ENCODE peak calls at places on chromosome 13, in eight cellular contexts. X is fibroblast of lung, K is kidney, S is tibial nerve, B is body of pancreas, H is SK-N-SH, I is breast epithelium, Z is Peyer's patch. D is an unnamed sample.

GRCh38 chr13:50449465-50449864 is 394.0 kb downstream of the DLEU7 start:
- DNase-seq in X (no peak), K (no peak), S (no peak), B (no peak), H (no peak), I (no peak), Z (no peak), D (no peak)

GRCh38 chr13:65638572-65639168 is 1591.5 kb downstream of the PCDH9 start:
- DNase-seq in X (peak; percentile 78), K (no peak), S (peak; percentile 15), B (no peak), H (peak; percentile 0), I (no peak), Z (no peak), D (no peak)

GRCh38 chr13:21328201-21328600 is 130.9 kb downstream of the ZDHHC20 start:
- DNase-seq in X (no peak), K (no peak), S (no peak), B (no peak), H (no peak), I (no peak), Z (no peak), D (no peak)

GRCh38 chr13:50512602-50513527 is 330.6 kb downstream of the DLEU7 start:
- DNase-seq in X (peak; percentile 70), K (peak; percentile 79), S (peak; percentile 44), B (peak; percentile 67), H (no peak), I (peak; percentile 31), Z (peak; percentile 87), D (peak; percentile 75)

GRCh38 chr13:110555601-110556223 is 5.8 kb downstream of the RAB20 start:
- DNase-seq in X (no peak), K (no peak), S (no peak), B (peak; percentile 82), H (no peak), I (peak; percentile 54), Z (no peak), D (no peak)

GRCh38 chr13:113291997-113292862 is 4.8 kb upstream of the LAMP1 start:
- DNase-seq in X (peak; percentile 43), K (no peak), S (no peak), B (no peak), H (peak; percentile 42), I (no peak), Z (no peak), D (no peak)

GRCh38 chr13:51839711-51840110 is 5.3 kb downstream of the TMEM272 start:
- DNase-seq in X (no peak), K (no peak), S (no peak), B (no peak), H (no peak), I (no peak), Z (no peak), D (no peak)

GRCh38 chr13:41411536-41411935 is 45.8 kb upstream of the RGCC start:
- DNase-seq in X (peak; percentile 77), K (no peak), S (peak; percentile 17), B (no peak), H (no peak), I (no peak), Z (no peak), D (no peak)

GRCh38 chr13:110702089-110702488 is 3.8 kb downstream of the CARS2 start:
- DNase-seq in X (no peak), K (no peak), S (no peak), B (no peak), H (no peak), I (no peak), Z (no peak), D (no peak)

GRCh38 chr13:74168263-74168675 is 34.1 kb upstream of the KLF12 start:
- DNase-seq in X (no peak), K (no peak), S (no peak), B (peak; percentile 15), H (no peak), I (no peak), Z (peak; percentile 58), D (no peak)

GRCh38 chr13:46844431-46844830 is 47.5 kb upstream of the ESD start:
- DNase-seq in X (no peak), K (no peak), S (no peak), B (no peak), H (no peak), I (no peak), Z (no peak), D (no peak)

GRCh38 chr13:112255550-112256120 is 120.5 kb upstream of the SPACA7 start:
- DNase-seq in X (no peak), K (no peak), S (no peak), B (no peak), H (no peak), I (no peak), Z (no peak), D (no peak)

GRCh38 chr13:97235549-97236206 is 13.5 kb downstream of the MBNL2 start:
- DNase-seq in X (no peak), K (no peak), S (no peak), B (peak; percentile 65), H (peak; percentile 47), I (no peak), Z (no peak), D (peak; percentile 70)

GRCh38 chr13:75347925-75348324 is 134.0 kb downstream of the TBC1D4 start:
- DNase-seq in X (no peak), K (no peak), S (no peak), B (no peak), H (no peak), I (no peak), Z (no peak), D (no peak)

GRCh38 chr13:46059405-46059804 is 6.9 kb upstream of the ZC3H13 start:
- DNase-seq in X (no peak), K (no peak), S (no peak), B (no peak), H (no peak), I (no peak), Z (no peak), D (no peak)

GRCh38 chr13:20974981-20975585 is 72.5 kb upstream of the XPO4 start:
- DNase-seq in X (no peak), K (no peak), S (no peak), B (no peak), H (no peak), I (no peak), Z (peak; percentile 40), D (no peak)

DNA sequence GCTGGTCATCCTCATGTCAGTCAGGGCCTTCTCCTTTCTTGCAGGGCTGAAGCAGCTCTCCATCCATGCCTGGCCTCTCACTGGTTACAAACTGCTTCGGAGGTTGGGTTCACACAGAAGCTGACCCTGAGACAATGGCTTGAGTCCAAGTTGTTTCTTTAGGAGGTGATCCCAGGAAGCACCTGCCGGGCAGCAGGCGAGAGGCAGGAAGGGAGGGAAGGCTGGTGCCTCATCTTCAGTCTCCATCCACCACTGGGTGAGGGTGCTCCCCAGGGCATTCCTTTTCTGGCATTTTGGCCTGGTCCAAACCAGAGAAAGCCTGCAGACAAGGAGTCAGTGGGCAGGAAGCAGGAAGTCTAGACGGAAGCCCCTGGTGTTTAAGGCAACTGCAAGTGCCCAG is 17.6 kb upstream of the SPATA13 start:
- DNase-seq in X (no peak), K (no peak), S (no peak), B (peak; percentile 35), H (no peak), I (no peak), Z (no peak), D (no peak)
- H3K4me1 ChIP-seq in X (peaks cover 1% of the 10 kb centered on the region), K (peaks cover 11% of the 10 kb centered on the region), S (peaks cover 2% of the 10 kb centered on the region), B (peaks cover 17% of the 10 kb centered on the region), H (peaks cover 4% of the 10 kb centered on the region), I (no peaks in the 10 kb centered on the region), Z (no peaks in the 10 kb centered on the region), D (peaks cover 9% of the 10 kb centered on the region)

DNA sequence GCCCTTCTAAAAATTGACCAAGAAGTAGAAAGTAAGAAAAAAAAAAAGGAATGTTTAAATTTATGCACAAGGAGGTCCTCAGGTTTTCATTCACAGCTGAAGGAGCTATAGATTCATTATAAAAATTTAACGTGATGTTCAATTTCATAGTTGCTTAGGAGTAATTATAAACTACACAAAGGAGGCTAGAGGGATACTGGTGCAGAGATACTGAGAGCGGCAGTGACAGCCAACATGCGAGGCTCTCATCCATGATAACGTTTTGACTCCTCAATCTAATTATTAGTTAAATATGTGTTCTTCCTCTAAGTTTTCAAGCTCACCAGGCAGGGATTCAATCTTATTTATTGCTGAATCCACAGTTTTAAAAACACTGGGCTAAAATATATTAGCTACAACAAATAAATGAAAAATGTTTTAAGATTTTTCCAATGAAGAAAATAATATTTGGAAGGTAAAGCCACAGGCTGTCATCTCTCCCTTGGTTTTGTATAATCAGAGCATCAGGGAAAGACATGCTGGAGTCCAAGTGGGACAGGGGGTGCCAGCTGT is 49.8 kb upstream of the TRPC4 start:
- DNase-seq in X (no peak), K (no peak), S (no peak), B (no peak), H (no peak), I (no peak), Z (no peak), D (no peak)
- H3K4me3 ChIP-seq in X (no peak overlapping the region), K (no peak overlapping the region), S (no peak overlapping the region), B (no peak overlapping the region), H (peak overlapping the region; percentile 14), I (peak overlapping the region; percentile 20), Z (no peak overlapping the region), D (no peak overlapping the region)

GRCh38 chr13:72805663-72806341 is 23.9 kb downstream of the PIBF1 start:
- DNase-seq in X (peak; percentile 3), K (no peak), S (no peak), B (no peak), H (no peak), I (no peak), Z (no peak), D (no peak)

GRCh38 chr13:72804301-72804700 is 22.4 kb downstream of the PIBF1 start:
- DNase-seq in X (no peak), K (no peak), S (no peak), B (no peak), H (no peak), I (no peak), Z (no peak), D (no peak)

DNA sequence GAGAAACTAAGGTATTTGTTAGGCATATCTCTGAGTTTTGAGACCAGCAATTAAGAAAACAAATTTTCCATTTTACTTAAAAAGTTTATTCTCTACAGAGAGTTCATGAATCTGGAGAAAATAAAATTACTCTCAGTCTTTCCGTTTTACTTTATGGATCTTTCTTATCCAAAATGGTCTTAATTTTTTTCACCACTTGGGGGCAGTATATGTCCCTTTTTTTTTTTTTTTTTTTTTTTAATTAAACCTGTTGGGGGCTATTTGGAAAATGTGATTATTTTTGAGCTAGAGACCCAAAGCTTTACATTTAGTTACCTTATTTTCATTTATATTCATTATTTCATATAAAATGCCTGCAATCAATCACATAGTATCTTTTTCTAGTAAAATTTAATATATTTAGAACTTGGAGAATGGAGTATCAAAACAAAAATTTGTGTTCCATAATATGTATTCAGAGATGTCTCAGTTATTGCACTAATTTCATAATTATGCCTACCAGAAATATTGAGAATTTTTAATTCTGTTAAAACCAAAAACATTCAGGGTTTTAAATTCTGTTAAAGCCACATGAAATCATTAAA is 27.1 kb downstream of the PIBF1 start:
- DNase-seq in X (peak; percentile 23), K (no peak), S (no peak), B (no peak), H (peak; percentile 14), I (no peak), Z (no peak), D (no peak)
- TF ChIP-seq CTCF in X (no peak), K (peak; percentile 33), S (no peak), B (peak; percentile 52), H (peak; percentile 81), I (peak; percentile 32), Z (peak; percentile 26), D (peak; percentile 26)

DNA sequence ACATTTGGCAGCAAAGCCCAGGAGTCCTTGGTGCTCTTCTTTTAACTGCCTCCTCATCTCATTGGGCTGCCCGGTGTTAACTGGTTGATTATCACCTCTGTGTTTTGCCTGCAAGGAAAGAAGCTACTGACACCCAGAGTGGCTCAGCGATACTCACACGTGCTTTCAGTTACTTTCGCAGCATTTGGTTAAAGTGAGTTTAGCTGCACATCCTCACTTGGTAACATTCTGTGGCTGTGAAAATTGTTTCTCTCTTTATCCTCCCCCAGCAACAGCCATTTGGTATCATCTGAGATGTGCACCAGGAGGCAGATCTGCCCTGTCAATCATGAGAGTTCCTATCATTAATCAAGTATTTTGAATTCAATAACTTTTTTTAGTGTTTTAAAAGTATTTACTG is 44.6 kb upstream of the GPR183 start:
- DNase-seq in X (no peak), K (no peak), S (no peak), B (no peak), H (no peak), I (no peak), Z (no peak), D (no peak)
- H3K4me1 ChIP-seq in X (peaks cover 3% of the 10 kb centered on the region), K (peaks cover 7% of the 10 kb centered on the region), S (peaks cover 13% of the 10 kb centered on the region), B (no peaks in the 10 kb centered on the region), H (peaks cover 4% of the 10 kb centered on the region), I (peaks cover 2% of the 10 kb centered on the region), Z (peaks cover 28% of the 10 kb centered on the region), D (peaks cover 8% of the 10 kb centered on the region)

D was measured in mucosa of descending colon.